ENCODE peak calls at places on chromosomes 7 and 10, in seven cellular contexts. V is HCT116, F is IMR-90, Y is fibroblast of lung, T is adrenal gland, C is uterus, J is A549. K is an unnamed sample.

GRCh38 chr10:4246881-4247358 is 461.9 kb upstream of the KLF6 start:
- DNase-seq in V (no peak), J (no peak), C (no peak), F (peak; percentile 98), Y (peak; percentile 92), T (no peak), K (no peak)

GRCh38 chr10:100811752-100812750 is 66.7 kb downstream of the PAX2 start:
- DNase-seq in F (no peak), V (no peak), Y (no peak), C (no peak), J (no peak), T (no peak), K (no peak)

GRCh38 chr7:128174391-128174790 is 66.7 kb upstream of the LEP start:
- DNase-seq in J (no peak), T (no peak), F (no peak), Y (no peak), C (no peak), V (no peak), K (no peak)

GRCh38 chr7:20835111-20835750 is 48.5 kb upstream of the SP8 start:
- DNase-seq in F (no peak), T (no peak), V (no peak), C (no peak), J (no peak), Y (no peak), K (no peak)

GRCh38 chr7:39721919-39722597 is 98.7 kb downstream of the RALA start:
- DNase-seq in T (no peak), J (no peak), C (no peak), F (no peak), Y (no peak), V (no peak), K (no peak)

GRCh38 chr10:49781247-49781646 is 19.1 kb upstream of the OGDHL start:
- DNase-seq in Y (peak; percentile 27), F (peak; percentile 21), T (no peak), J (no peak), V (no peak), C (no peak), K (no peak)

GRCh38 chr10:69317175-69318086 is 39.1 kb downstream of the HK1 start:
- DNase-seq in F (no peak), V (no peak), T (no peak), C (no peak), J (no peak), Y (no peak), K (no peak)

GRCh38 chr7:92988051-92988450 is 129.7 kb downstream of the SAMD9 start:
- DNase-seq in T (peak; percentile 37), J (peak; percentile 56), V (peak; percentile 19), C (no peak), F (peak; percentile 78), Y (peak; percentile 69), K (no peak)

GRCh38 chr7:101308245-101309085 is 13.1 kb downstream of the IFT22 start:
- DNase-seq in F (no peak), T (peak; percentile 37), Y (peak; percentile 51), C (peak; percentile 27), V (no peak), J (peak; percentile 89), K (no peak)

GRCh38 chr7:27697861-27698430 is 35.3 kb upstream of the HIBADH start:
- DNase-seq in V (peak; percentile 8), T (peak; percentile 31), J (peak; percentile 40), C (no peak), F (peak; percentile 49), Y (no peak), K (no peak)

GRCh38 chr7:78588393-78588792 is 789.8 kb downstream of the PHTF2 start:
- DNase-seq in V (no peak), T (no peak), J (no peak), Y (no peak), C (no peak), F (no peak), K (no peak)

GRCh38 chr7:14457567-14458453 is 444.7 kb downstream of the DGKB start:
- DNase-seq in T (peak; percentile 76), J (peak; percentile 76), F (peak; percentile 82), Y (peak; percentile 93), V (peak; percentile 83), C (peak; percentile 42), K (peak; percentile 15)

GRCh38 chr7:158695726-158696452 is 8.7 kb downstream of the NCAPG2 start:
- DNase-seq in C (peak; percentile 55), Y (peak; percentile 90), F (peak; percentile 77), V (peak; percentile 34), T (peak; percentile 84), J (peak; percentile 76), K (peak; percentile 64)

GRCh38 chr7:48786951-48787350 is 137.4 kb upstream of the CDC14C start:
- DNase-seq in V (no peak), F (no peak), T (no peak), Y (no peak), J (no peak), C (no peak), K (no peak)

GRCh38 chr10:8026349-8027259 is 27.9 kb upstream of the GATA3 start:
- DNase-seq in J (no peak), V (no peak), T (no peak), F (no peak), Y (no peak), C (no peak), K (no peak)

GRCh38 chr10:51244739-51245138 is 170.5 kb downstream of the PRKG1 start:
- DNase-seq in F (peak; percentile 83), V (no peak), J (no peak), C (no peak), T (peak; percentile 20), Y (peak; percentile 57), K (no peak)

GRCh38 chr10:61750943-61751471 is 88.3 kb downstream of the CABCOCO1 start:
- DNase-seq in T (peak; percentile 85), C (peak; percentile 34), V (peak; percentile 64), Y (peak; percentile 61), J (peak; percentile 59), F (peak; percentile 69), K (peak; percentile 49)

GRCh38 chr10:102550636-102551210 is 47.0 kb downstream of the SUFU start:
- DNase-seq in F (no peak), Y (no peak), C (no peak), T (no peak), V (no peak), J (no peak), K (no peak)

GRCh38 chr7:150407588-150408392 is 28.7 kb downstream of the ZNF775 start:
- DNase-seq in C (no peak), F (no peak), J (no peak), Y (no peak), V (no peak), T (no peak), K (no peak)

GRCh38 chr7:45593877-45594276 is 19.7 kb downstream of the ADCY1 start:
- DNase-seq in Y (no peak), V (no peak), T (no peak), J (no peak), F (no peak), C (no peak), K (no peak)

GRCh38 chr7:111329367-111330234 is 232.7 kb downstream of the IMMP2L start:
- DNase-seq in F (peak; percentile 33), V (no peak), Y (peak; percentile 55), J (peak; percentile 12), T (no peak), C (no peak), K (no peak)
- H3K4me1 ChIP-seq in F (no peaks in the 10 kb centered on the region), V (no peaks in the 10 kb centered on the region), Y (no peaks in the 10 kb centered on the region), J (no peaks in the 10 kb centered on the region), T (no peaks in the 10 kb centered on the region), C (no peaks in the 10 kb centered on the region), K (no peaks in the 10 kb centered on the region)

GRCh38 chr10:103626178-103626577 is 132.7 kb downstream of the NEURL1 start:
- DNase-seq in V (no peak), T (no peak), J (no peak), C (no peak), Y (no peak), F (no peak), K (no peak)

GRCh38 chr10:103627893-103628292 is 134.4 kb downstream of the NEURL1 start:
- DNase-seq in C (no peak), F (no peak), J (no peak), Y (no peak), T (no peak), V (no peak), K (no peak)

GRCh38 chr10:103629581-103629980 is 136.1 kb downstream of the NEURL1 start:
- DNase-seq in T (no peak), V (no peak), F (no peak), Y (no peak), J (no peak), C (no peak), K (no peak)

GRCh38 chr10:103630156-103630555 is 136.7 kb downstream of the NEURL1 start:
- DNase-seq in Y (no peak), C (no peak), J (no peak), V (no peak), T (no peak), F (no peak), K (no peak)

DNA sequence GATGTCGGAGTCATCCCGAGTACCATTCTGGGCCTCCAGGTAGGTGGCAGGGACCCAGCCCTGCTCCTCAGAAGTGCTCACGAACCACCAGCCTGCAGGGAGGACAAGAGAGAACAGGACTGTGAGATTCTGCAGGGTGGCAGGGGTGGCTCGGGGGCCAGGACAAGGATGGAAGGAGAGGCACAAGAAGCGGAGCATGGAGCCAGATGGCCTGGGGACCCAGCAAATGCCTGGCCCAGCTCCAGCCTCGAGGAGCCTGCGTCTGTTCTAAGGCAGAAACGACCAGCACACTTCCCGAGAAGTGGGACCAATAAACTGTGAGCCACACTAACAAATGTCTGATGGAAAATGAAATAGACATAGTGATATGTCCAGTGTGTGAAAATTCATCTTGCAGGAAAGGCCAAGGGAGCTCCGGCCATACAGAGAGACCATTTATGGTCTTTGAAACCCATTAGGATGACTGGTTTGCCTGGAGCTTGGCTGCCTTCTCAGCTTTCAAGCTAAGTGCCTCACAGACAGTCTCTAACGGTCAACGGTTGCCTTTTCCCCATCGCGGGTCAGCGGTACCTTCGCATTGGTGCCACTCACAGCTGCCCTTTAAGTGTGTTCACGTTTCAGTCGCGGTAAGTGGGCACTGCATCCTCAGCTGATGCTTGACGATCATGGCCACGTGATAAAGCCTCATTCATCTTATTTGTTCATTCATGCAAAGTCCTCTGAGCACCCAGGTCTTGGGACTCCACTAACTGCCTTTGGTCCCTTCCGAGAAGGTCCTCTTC is 133.8 kb downstream of the NEURL1 start:
- DNase-seq in C (no peak), Y (no peak), T (no peak), F (no peak), J (no peak), V (no peak), K (no peak)
- H3K4me1 ChIP-seq in C (no peaks in the 10 kb centered on the region), Y (peaks cover 2% of the 10 kb centered on the region), T (no peaks in the 10 kb centered on the region), F (peaks cover 2% of the 10 kb centered on the region), J (no peaks in the 10 kb centered on the region), V (no peaks in the 10 kb centered on the region), K (no peaks in the 10 kb centered on the region)

GRCh38 chr10:122856902-122857301 is 11.2 kb upstream of the CUZD1 start:
- DNase-seq in V (no peak), C (no peak), Y (no peak), T (no peak), F (peak; percentile 41), J (no peak), K (no peak)
- H3K4me1 ChIP-seq in V (peaks cover 33% of the 10 kb centered on the region), C (no peaks in the 10 kb centered on the region), Y (peaks cover 35% of the 10 kb centered on the region), T (no peaks in the 10 kb centered on the region), F (peaks cover 29% of the 10 kb centered on the region), J (peaks cover 79% of the 10 kb centered on the region), K (no peaks in the 10 kb centered on the region)

GRCh38 chr7:99383203-99383602 is 8.7 kb downstream of the ARPC1B start:
- DNase-seq in J (no peak), V (no peak), C (no peak), Y (no peak), F (no peak), T (no peak), K (no peak)
- H3K4me1 ChIP-seq in J (peaks cover 36% of the 10 kb centered on the region), V (peaks cover 18% of the 10 kb centered on the region), C (peaks cover 9% of the 10 kb centered on the region), Y (peaks cover 19% of the 10 kb centered on the region), F (peaks cover 14% of the 10 kb centered on the region), T (peaks cover 31% of the 10 kb centered on the region), K (peaks cover 33% of the 10 kb centered on the region)